ENCODE peak calls at places on chromosomes 12 and 14, in six cellular contexts. One of them, this sample, is unnamed.

GRCh38 chr12:43648636-43649035 is 96.6 kb upstream of the ADAMTS20 start:
- ATAC-seq in upper lobe of left lung: no peak
- ATAC-seq in HepG2: no peak
- ATAC-seq in A549: no peak
- ATAC-seq in K562: no peak
- ATAC-seq in GM12878: no peak
- ATAC-seq in this sample: no peak

GRCh38 chr14:88013750-88014349 is 8.9 kb downstream of the GPR65 start:
- ATAC-seq in upper lobe of left lung: peak; percentile 81
- ATAC-seq in HepG2: peak; percentile 99
- ATAC-seq in A549: peak; percentile 99
- ATAC-seq in K562: peak; percentile 97
- ATAC-seq in GM12878: peak; percentile 79
- ATAC-seq in this sample: peak; percentile 83

GRCh38 chr12:52870361-52871290 is 21.8 kb upstream of the KRT78 start:
- ATAC-seq in upper lobe of left lung: peak; percentile 58
- ATAC-seq in HepG2: peak; percentile 77
- ATAC-seq in A549: peak; percentile 33
- ATAC-seq in K562: peak; percentile 79
- ATAC-seq in GM12878: peak; percentile 91
- ATAC-seq in this sample: no peak

GRCh38 chr12:92469837-92470236 is 233.0 kb upstream of the PLEKHG7 start:
- ATAC-seq in upper lobe of left lung: no peak
- ATAC-seq in HepG2: no peak
- ATAC-seq in A549: peak; percentile 50
- ATAC-seq in K562: no peak
- ATAC-seq in GM12878: peak; percentile 28
- ATAC-seq in this sample: no peak

GRCh38 chr12:131895640-131896079 is 1.2 kb downstream of the ULK1 start:
- ATAC-seq in upper lobe of left lung: no peak
- ATAC-seq in HepG2: peak; percentile 42
- ATAC-seq in A549: peak; percentile 25
- ATAC-seq in K562: no peak
- ATAC-seq in GM12878: no peak
- ATAC-seq in this sample: no peak

GRCh38 chr12:32084753-32085152 is 21.9 kb upstream of the BICD1 start:
- ATAC-seq in upper lobe of left lung: no peak
- ATAC-seq in HepG2: peak; percentile 85
- ATAC-seq in A549: peak; percentile 74
- ATAC-seq in K562: no peak
- ATAC-seq in GM12878: no peak
- ATAC-seq in this sample: no peak

GRCh38 chr12:46388427-46388992 is 15.9 kb upstream of the SLC38A2 start:
- ATAC-seq in upper lobe of left lung: no peak
- ATAC-seq in HepG2: no peak
- ATAC-seq in A549: no peak
- ATAC-seq in K562: no peak
- ATAC-seq in GM12878: peak; percentile 68
- ATAC-seq in this sample: no peak

GRCh38 chr12:71731439-71732356 is 23.0 kb upstream of the RAB21 start:
- ATAC-seq in upper lobe of left lung: no peak
- ATAC-seq in HepG2: peak; percentile 99
- ATAC-seq in A549: peak; percentile 62
- ATAC-seq in K562: peak; percentile 93
- ATAC-seq in GM12878: no peak
- ATAC-seq in this sample: no peak

GRCh38 chr14:101134161-101134631 is 230.7 kb upstream of the RTL1 start:
- ATAC-seq in upper lobe of left lung: no peak
- ATAC-seq in HepG2: no peak
- ATAC-seq in A549: no peak
- ATAC-seq in K562: no peak
- ATAC-seq in GM12878: no peak
- ATAC-seq in this sample: no peak

GRCh38 chr12:115185529-115185928 is 501.6 kb upstream of the TBX3 start:
- ATAC-seq in upper lobe of left lung: peak; percentile 35
- ATAC-seq in HepG2: no peak
- ATAC-seq in A549: no peak
- ATAC-seq in K562: no peak
- ATAC-seq in GM12878: no peak
- ATAC-seq in this sample: no peak

GRCh38 chr12:68317047-68317667 is 15.0 kb downstream of the MDM1 start:
- ATAC-seq in upper lobe of left lung: no peak
- ATAC-seq in HepG2: no peak
- ATAC-seq in A549: no peak
- ATAC-seq in K562: no peak
- ATAC-seq in GM12878: peak; percentile 51
- ATAC-seq in this sample: no peak

GRCh38 chr12:26245175-26245942 is 50.0 kb downstream of the SSPN start:
- ATAC-seq in upper lobe of left lung: no peak
- ATAC-seq in HepG2: no peak
- ATAC-seq in A549: no peak
- ATAC-seq in K562: peak; percentile 43
- ATAC-seq in GM12878: peak; percentile 71
- ATAC-seq in this sample: no peak

GRCh38 chr12:26241095-26241494 is 45.7 kb downstream of the SSPN start:
- ATAC-seq in upper lobe of left lung: no peak
- ATAC-seq in HepG2: no peak
- ATAC-seq in A549: no peak
- ATAC-seq in K562: no peak
- ATAC-seq in GM12878: no peak
- ATAC-seq in this sample: no peak

GRCh38 chr12:26240329-26240815 is 45.0 kb downstream of the SSPN start:
- ATAC-seq in upper lobe of left lung: no peak
- ATAC-seq in HepG2: no peak
- ATAC-seq in A549: no peak
- ATAC-seq in K562: no peak
- ATAC-seq in GM12878: no peak
- ATAC-seq in this sample: no peak

GRCh38 chr12:26244503-26244902 is 49.1 kb downstream of the SSPN start:
- ATAC-seq in upper lobe of left lung: no peak
- ATAC-seq in HepG2: no peak
- ATAC-seq in A549: no peak
- ATAC-seq in K562: no peak
- ATAC-seq in GM12878: no peak
- ATAC-seq in this sample: no peak

GRCh38 chr12:26242683-26243082 is 47.3 kb downstream of the SSPN start:
- ATAC-seq in upper lobe of left lung: no peak
- ATAC-seq in HepG2: no peak
- ATAC-seq in A549: no peak
- ATAC-seq in K562: no peak
- ATAC-seq in GM12878: no peak
- ATAC-seq in this sample: no peak
- TF ChIP-seq POLR2A in upper lobe of left lung: no peak
- TF ChIP-seq POLR2A in HepG2: no peak
- TF ChIP-seq POLR2A in A549: no peak
- TF ChIP-seq POLR2A in K562: no peak
- TF ChIP-seq POLR2A in GM12878: no peak
- TF ChIP-seq POLR2A in this sample: no peak

DNA sequence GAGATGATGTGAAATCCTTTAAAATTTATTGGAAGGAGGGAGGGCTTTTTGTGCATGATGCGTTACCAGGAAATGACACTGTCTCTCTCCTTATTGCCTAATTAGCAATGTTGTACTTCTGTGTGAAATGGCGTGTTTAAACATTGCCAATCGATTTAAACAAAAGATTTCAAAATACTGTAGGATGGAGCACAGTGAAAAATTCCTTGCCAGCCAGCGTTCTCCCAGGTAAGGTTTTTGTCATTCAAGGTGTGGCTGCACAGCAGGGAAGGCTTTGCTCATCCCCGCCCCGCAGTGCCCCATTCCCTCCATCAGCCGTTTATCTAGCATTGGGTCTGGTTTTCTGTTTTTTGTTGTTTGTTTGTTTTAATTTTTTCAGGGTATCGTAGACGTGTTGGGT is 137.3 kb downstream of the CACNA1C start:
- ATAC-seq in upper lobe of left lung: no peak
- ATAC-seq in HepG2: no peak
- ATAC-seq in A549: no peak
- ATAC-seq in K562: no peak
- ATAC-seq in GM12878: no peak
- ATAC-seq in this sample: no peak
- H3K27ac ChIP-seq in upper lobe of left lung: no peak overlapping the region
- H3K27ac ChIP-seq in HepG2: no peak overlapping the region
- H3K27ac ChIP-seq in A549: no peak overlapping the region
- H3K27ac ChIP-seq in K562: no peak overlapping the region
- H3K27ac ChIP-seq in GM12878: no peak overlapping the region
- H3K27ac ChIP-seq in this sample: no peak overlapping the region

DNA sequence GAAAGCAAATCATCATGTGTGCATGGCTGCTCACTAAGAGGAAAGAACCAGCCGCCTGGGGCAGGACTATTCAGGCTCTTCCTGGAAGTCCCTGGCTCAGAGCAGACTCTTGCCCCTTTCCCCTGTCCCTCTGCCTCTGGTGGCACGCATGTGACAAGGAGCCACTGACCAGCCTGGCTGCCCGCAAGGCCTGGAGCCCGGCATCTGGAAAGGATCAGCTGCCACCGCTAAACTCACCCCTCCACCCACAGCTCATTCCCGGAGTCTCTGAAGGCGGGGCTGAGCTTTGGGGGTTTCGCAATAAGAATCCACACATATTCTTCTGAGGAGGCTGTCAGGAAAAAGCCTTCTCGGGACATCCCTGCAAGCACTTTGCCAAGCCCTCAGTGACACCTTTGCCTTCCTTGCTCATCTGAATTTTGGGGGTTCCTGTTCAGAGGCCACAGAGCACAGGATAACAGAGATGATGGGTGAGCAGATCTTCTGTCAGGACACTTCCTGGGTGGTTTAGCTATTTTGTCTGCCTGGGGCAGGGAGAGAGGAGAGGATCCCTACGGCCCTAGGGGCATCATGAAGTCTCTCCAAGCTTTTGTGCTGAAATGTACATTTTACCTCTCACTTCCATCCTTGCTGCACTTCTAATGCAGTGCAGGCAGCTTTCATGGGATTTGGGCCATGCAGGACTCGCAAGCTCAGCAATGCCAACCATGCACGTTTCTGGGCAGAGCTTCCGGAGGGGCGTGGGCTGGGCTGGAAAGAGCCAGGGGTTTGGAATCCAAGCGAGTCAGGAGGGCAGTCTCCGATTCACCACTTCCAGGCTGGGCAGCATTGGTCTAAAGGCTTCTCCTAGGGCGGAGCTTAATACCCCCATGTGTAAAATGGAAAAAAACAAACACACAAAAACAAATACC is 124.8 kb upstream of the MAP1LC3B2 start:
- ATAC-seq in upper lobe of left lung: peak; percentile 92
- ATAC-seq in HepG2: peak; percentile 29
- ATAC-seq in A549: peak; percentile 91
- ATAC-seq in K562: peak; percentile 79
- ATAC-seq in GM12878: no peak
- ATAC-seq in this sample: peak; percentile 96
- TF ChIP-seq EP300 in upper lobe of left lung: peak; percentile 30
- TF ChIP-seq EP300 in HepG2: no peak
- TF ChIP-seq EP300 in A549: no peak
- TF ChIP-seq EP300 in K562: no peak
- TF ChIP-seq EP300 in GM12878: no peak
- TF ChIP-seq EP300 in this sample: no peak

DNA sequence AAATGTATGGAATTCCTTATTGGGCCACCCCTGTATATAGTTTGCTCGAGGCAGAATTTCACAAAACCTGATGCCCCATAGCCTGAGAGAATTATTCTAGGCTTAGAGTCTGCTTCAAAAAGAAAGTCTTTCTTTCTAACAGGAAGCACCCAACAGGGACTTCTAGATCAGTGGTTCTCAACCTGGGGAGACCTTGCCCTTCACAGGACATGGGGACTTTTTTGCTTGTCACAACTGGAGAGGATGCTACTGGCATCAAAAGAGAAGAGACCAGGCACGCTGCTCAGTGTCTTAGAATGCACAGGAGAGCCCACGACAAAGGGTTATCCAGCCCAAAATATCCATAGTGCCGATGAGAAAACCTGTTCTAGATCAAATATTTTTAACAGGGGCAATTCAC is 18.9 kb downstream of the WSB2 start:
- ATAC-seq in upper lobe of left lung: no peak
- ATAC-seq in HepG2: no peak
- ATAC-seq in A549: no peak
- ATAC-seq in K562: no peak
- ATAC-seq in GM12878: peak; percentile 40
- ATAC-seq in this sample: no peak
- TF ChIP-seq POLR2A in upper lobe of left lung: no peak
- TF ChIP-seq POLR2A in HepG2: no peak
- TF ChIP-seq POLR2A in A549: no peak
- TF ChIP-seq POLR2A in K562: no peak
- TF ChIP-seq POLR2A in GM12878: no peak
- TF ChIP-seq POLR2A in this sample: no peak

DNA sequence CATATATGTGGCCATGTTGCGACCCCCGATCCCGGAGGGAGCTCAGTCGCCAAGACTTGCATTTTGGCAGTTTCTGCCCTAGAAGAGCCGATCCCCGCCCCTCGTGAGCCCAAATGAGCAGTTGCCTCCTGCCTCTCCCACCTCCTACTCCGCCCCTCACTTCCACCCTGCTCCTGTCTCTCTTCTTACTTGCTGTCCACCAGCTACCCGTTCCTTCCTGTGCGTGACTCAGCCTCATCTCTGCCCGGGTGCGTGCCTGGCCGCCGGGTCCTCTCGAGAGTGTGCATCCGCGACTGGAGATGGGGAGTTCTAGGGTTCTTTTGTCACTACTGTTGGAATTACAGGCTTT is 585 bp downstream of the GPATCH2L start:
- ATAC-seq in upper lobe of left lung: peak; percentile 91
- ATAC-seq in HepG2: peak; percentile 94
- ATAC-seq in A549: peak; percentile 89
- ATAC-seq in K562: peak; percentile 94
- ATAC-seq in GM12878: peak; percentile 91
- ATAC-seq in this sample: peak; percentile 82
- H3K27ac ChIP-seq in upper lobe of left lung: peak overlapping the region; percentile 78
- H3K27ac ChIP-seq in HepG2: peak overlapping the region; percentile 57
- H3K27ac ChIP-seq in A549: peak overlapping the region; percentile 80
- H3K27ac ChIP-seq in K562: peak overlapping the region; percentile 94
- H3K27ac ChIP-seq in GM12878: peak overlapping the region; percentile 92
- H3K27ac ChIP-seq in this sample: peak overlapping the region; percentile 84

DNA sequence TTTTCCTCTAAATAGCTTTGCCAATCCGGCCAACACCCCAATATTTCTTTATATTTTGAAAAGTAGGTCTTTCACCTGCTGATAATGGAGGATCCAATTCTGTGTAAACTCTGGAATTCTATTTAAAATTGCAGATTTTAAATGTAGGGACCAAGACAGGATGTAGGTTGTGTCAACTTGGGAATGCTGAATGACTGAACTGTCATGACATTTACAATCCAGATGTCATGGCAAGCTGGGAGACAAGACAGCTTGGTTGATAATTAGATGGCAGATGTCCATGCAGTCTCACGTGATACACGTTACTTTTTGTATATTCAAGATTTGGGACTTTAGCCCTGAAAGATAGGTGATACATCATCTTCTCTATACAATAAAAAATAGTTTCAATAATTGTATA is 477.2 kb downstream of the DIO2 start:
- ATAC-seq in upper lobe of left lung: no peak
- ATAC-seq in HepG2: no peak
- ATAC-seq in A549: no peak
- ATAC-seq in K562: no peak
- ATAC-seq in GM12878: no peak
- ATAC-seq in this sample: no peak
- TF ChIP-seq EP300 in upper lobe of left lung: no peak
- TF ChIP-seq EP300 in HepG2: no peak
- TF ChIP-seq EP300 in A549: no peak
- TF ChIP-seq EP300 in K562: no peak
- TF ChIP-seq EP300 in GM12878: no peak
- TF ChIP-seq EP300 in this sample: no peak

GRCh38 chr12:64669270-64669842 is 59.1 kb downstream of the RASSF3 start:
- ATAC-seq in upper lobe of left lung: peak; percentile 45
- ATAC-seq in HepG2: peak; percentile 86
- ATAC-seq in A549: peak; percentile 16
- ATAC-seq in K562: peak; percentile 66
- ATAC-seq in GM12878: peak; percentile 82
- ATAC-seq in this sample: peak; percentile 32
- TF ChIP-seq POLR2A in upper lobe of left lung: no peak
- TF ChIP-seq POLR2A in HepG2: no peak
- TF ChIP-seq POLR2A in A549: no peak
- TF ChIP-seq POLR2A in K562: no peak
- TF ChIP-seq POLR2A in GM12878: peak; percentile 31
- TF ChIP-seq POLR2A in this sample: no peak